ENCODE peak calls at places on chromosomes 12 and 14, in nine cellular contexts. One of them, this sample, is unnamed.
A peak's percentile ranks its signal among the peaks of the same experiment; 100 is the strongest.

GRCh38 chr12:123389560-123390351 is 5.8 kb downstream of the KMT5A start:
- DNase-seq in ovary: peak; percentile 39
- DNase-seq in CD4-positive, alpha-beta T cell: no peak
- DNase-seq in tibial nerve: no peak
- DNase-seq in GM23338: peak; percentile 74
- DNase-seq in spleen: peak; percentile 90
- DNase-seq in left lung: peak; percentile 76
- DNase-seq in RWPE1: peak; percentile 55
- DNase-seq in heart right ventricle: peak; percentile 56
- DNase-seq in this sample: no peak

GRCh38 chr14:89899917-89900680 is 54.4 kb downstream of the EFCAB11 start:
- DNase-seq in GM23338: peak; percentile 69
- DNase-seq in heart right ventricle: no peak
- DNase-seq in left lung: no peak
- DNase-seq in CD4-positive, alpha-beta T cell: no peak
- DNase-seq in ovary: no peak
- DNase-seq in RWPE1: peak; percentile 22
- DNase-seq in tibial nerve: no peak
- DNase-seq in spleen: no peak
- DNase-seq in this sample: peak; percentile 18

GRCh38 chr12:65664715-65665250 is 159.5 kb upstream of the HMGA2 start:
- DNase-seq in ovary: no peak
- DNase-seq in GM23338: no peak
- DNase-seq in left lung: no peak
- DNase-seq in RWPE1: no peak
- DNase-seq in tibial nerve: no peak
- DNase-seq in heart right ventricle: no peak
- DNase-seq in CD4-positive, alpha-beta T cell: no peak
- DNase-seq in spleen: no peak
- DNase-seq in this sample: no peak

GRCh38 chr12:13293086-13293485 is 96.6 kb downstream of the EMP1 start:
- DNase-seq in RWPE1: no peak
- DNase-seq in CD4-positive, alpha-beta T cell: no peak
- DNase-seq in GM23338: no peak
- DNase-seq in ovary: no peak
- DNase-seq in tibial nerve: no peak
- DNase-seq in spleen: no peak
- DNase-seq in heart right ventricle: no peak
- DNase-seq in left lung: no peak
- DNase-seq in this sample: no peak

GRCh38 chr12:71840226-71840847 is 778 bp downstream of the TBC1D15 start:
- DNase-seq in heart right ventricle: no peak
- DNase-seq in left lung: no peak
- DNase-seq in ovary: no peak
- DNase-seq in CD4-positive, alpha-beta T cell: no peak
- DNase-seq in GM23338: peak; percentile 16
- DNase-seq in tibial nerve: no peak
- DNase-seq in RWPE1: peak; percentile 72
- DNase-seq in spleen: no peak
- DNase-seq in this sample: peak; percentile 81

GRCh38 chr14:25061923-25062321 is 12.0 kb upstream of the STXBP6 start:
- DNase-seq in spleen: no peak
- DNase-seq in left lung: no peak
- DNase-seq in CD4-positive, alpha-beta T cell: no peak
- DNase-seq in ovary: no peak
- DNase-seq in heart right ventricle: no peak
- DNase-seq in GM23338: no peak
- DNase-seq in tibial nerve: no peak
- DNase-seq in RWPE1: no peak
- DNase-seq in this sample: no peak

GRCh38 chr12:120388711-120389431 is 19.9 kb upstream of the MSI1 start:
- DNase-seq in ovary: no peak
- DNase-seq in left lung: no peak
- DNase-seq in tibial nerve: no peak
- DNase-seq in heart right ventricle: no peak
- DNase-seq in CD4-positive, alpha-beta T cell: no peak
- DNase-seq in spleen: no peak
- DNase-seq in GM23338: peak; percentile 96
- DNase-seq in RWPE1: no peak
- DNase-seq in this sample: no peak

GRCh38 chr12:116539905-116540482 is 19.2 kb upstream of the MAP1LC3B2 start:
- DNase-seq in GM23338: peak; percentile 73
- DNase-seq in heart right ventricle: no peak
- DNase-seq in left lung: peak; percentile 56
- DNase-seq in RWPE1: no peak
- DNase-seq in CD4-positive, alpha-beta T cell: no peak
- DNase-seq in tibial nerve: no peak
- DNase-seq in spleen: no peak
- DNase-seq in ovary: peak; percentile 52
- DNase-seq in this sample: peak; percentile 57

GRCh38 chr12:58143498-58143897 is 202.1 kb downstream of the ATP23 start:
- DNase-seq in RWPE1: no peak
- DNase-seq in GM23338: no peak
- DNase-seq in heart right ventricle: no peak
- DNase-seq in tibial nerve: no peak
- DNase-seq in left lung: no peak
- DNase-seq in spleen: no peak
- DNase-seq in CD4-positive, alpha-beta T cell: no peak
- DNase-seq in ovary: no peak
- DNase-seq in this sample: no peak

GRCh38 chr14:48614003-48614402 is 938.6 kb upstream of the MDGA2 start:
- DNase-seq in heart right ventricle: no peak
- DNase-seq in tibial nerve: no peak
- DNase-seq in RWPE1: no peak
- DNase-seq in left lung: no peak
- DNase-seq in GM23338: no peak
- DNase-seq in CD4-positive, alpha-beta T cell: no peak
- DNase-seq in spleen: no peak
- DNase-seq in ovary: no peak
- DNase-seq in this sample: no peak

DNA sequence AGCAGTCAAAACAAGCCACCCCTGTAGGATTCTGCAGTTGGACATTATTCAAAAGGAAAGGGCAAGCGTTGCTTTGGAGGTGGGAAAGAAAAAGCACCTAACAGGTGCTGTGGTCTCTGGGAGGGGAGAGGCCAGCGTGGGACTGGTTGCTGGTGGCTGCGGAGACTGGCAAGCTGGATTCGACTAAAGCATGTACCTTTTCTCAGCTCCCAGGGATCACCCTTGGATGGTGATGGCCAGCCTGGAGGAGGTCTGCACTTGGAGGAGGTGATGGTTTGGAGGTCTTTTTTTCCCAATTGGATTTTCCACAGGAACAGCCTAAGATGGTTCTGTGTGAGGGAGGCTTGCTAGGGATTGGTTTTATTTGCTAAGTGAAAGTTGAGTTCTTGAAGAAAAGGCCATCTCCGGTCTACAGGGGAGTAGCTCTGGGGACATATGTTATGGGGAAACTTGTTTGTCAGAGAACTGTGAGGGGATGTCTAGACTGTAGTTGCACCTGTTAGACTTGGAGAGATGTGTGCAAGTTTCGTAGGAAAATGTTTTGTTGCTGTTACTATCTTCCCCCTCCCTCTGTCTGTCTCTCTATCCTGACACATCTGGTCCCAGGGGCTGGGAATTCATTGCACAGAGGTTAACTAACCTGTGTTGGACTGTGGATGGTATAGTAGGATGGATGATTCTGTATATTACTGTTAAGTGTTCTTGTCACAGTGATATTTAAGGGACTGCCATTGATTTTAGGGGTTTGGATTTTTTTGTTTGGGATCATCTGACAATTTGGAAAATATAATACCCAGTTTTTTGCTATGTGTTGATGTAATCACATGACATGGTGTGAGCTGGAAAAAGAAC is 2.2 kb downstream of the DYRK2 start:
- DNase-seq in heart right ventricle: no peak
- DNase-seq in ovary: peak; percentile 17
- DNase-seq in left lung: no peak
- DNase-seq in CD4-positive, alpha-beta T cell: no peak
- DNase-seq in RWPE1: no peak
- DNase-seq in tibial nerve: no peak
- DNase-seq in GM23338: no peak
- DNase-seq in spleen: no peak
- DNase-seq in this sample: peak; percentile 17
- TF ChIP-seq CTCF in heart right ventricle: no peak
- TF ChIP-seq CTCF in ovary: no peak
- TF ChIP-seq CTCF in left lung: no peak
- TF ChIP-seq CTCF in CD4-positive, alpha-beta T cell: no peak
- TF ChIP-seq CTCF in RWPE1: no peak
- TF ChIP-seq CTCF in tibial nerve: no peak
- TF ChIP-seq CTCF in GM23338: no peak
- TF ChIP-seq CTCF in spleen: no peak
- TF ChIP-seq CTCF in this sample: no peak

DNA sequence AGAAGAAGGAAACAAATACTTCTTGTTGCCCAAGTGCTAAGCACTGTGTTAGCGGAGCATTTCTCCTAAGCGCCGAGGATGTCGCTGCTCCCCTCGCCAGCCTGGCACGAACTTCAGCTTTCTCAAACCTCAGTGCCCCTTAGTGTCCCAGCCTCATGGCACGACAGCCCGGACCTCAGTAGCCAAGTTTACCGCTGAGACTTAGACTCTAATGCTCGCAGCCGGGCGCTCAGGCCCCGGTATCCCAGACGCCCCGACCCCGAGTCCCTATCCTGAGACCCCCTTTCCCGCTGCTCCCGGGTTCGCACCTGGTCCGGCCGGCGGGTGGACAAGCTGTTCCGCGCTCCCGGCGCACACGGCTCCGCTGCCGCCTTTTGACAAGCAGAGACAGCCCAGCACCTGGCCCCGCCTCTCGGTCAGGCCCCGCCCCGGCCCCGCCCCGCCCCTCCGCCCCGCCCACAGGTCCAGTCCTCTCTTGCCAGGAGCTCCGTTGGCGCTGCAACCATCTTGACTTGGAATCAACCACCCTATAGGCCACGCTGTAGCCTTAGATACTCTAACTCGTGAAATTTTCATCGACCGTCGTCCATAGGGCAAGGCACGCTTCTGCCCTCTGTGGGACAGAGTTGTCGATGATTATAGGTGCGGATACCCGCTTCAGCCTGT is at the start of gene VDR:
- DNase-seq in CD4-positive, alpha-beta T cell: peak; percentile 54
- DNase-seq in spleen: peak; percentile 94
- DNase-seq in ovary: peak; percentile 77
- DNase-seq in RWPE1: peak; percentile 93
- DNase-seq in left lung: peak; percentile 86
- DNase-seq in tibial nerve: peak; percentile 42
- DNase-seq in heart right ventricle: peak; percentile 72
- DNase-seq in GM23338: peak; percentile 90
- DNase-seq in this sample: peak; percentile 68
- H3K27ac ChIP-seq in CD4-positive, alpha-beta T cell: no peak within 1 kb of the TSS
- H3K27ac ChIP-seq in spleen: no peak within 1 kb of the TSS
- H3K27ac ChIP-seq in ovary: peak within 1 kb of the TSS; percentile 33
- H3K27ac ChIP-seq in RWPE1: peak within 1 kb of the TSS; percentile 92
- H3K27ac ChIP-seq in left lung: peak within 1 kb of the TSS; percentile 75
- H3K27ac ChIP-seq in tibial nerve: peak within 1 kb of the TSS; percentile 65
- H3K27ac ChIP-seq in heart right ventricle: no peak within 1 kb of the TSS
- H3K27ac ChIP-seq in GM23338: peak within 1 kb of the TSS; percentile 85
- H3K27ac ChIP-seq in this sample: no peak within 1 kb of the TSS

GRCh38 chr14:106039400-106039799 is 513.0 kb downstream of the TMEM121 start:
- DNase-seq in tibial nerve: no peak
- DNase-seq in RWPE1: peak; percentile 7
- DNase-seq in spleen: no peak
- DNase-seq in heart right ventricle: no peak
- DNase-seq in CD4-positive, alpha-beta T cell: peak; percentile 53
- DNase-seq in ovary: no peak
- DNase-seq in left lung: no peak
- DNase-seq in GM23338: peak; percentile 1
- DNase-seq in this sample: no peak

GRCh38 chr14:106044515-106044914 is 518.1 kb downstream of the TMEM121 start:
- DNase-seq in heart right ventricle: no peak
- DNase-seq in CD4-positive, alpha-beta T cell: no peak
- DNase-seq in RWPE1: no peak
- DNase-seq in GM23338: no peak
- DNase-seq in ovary: no peak
- DNase-seq in tibial nerve: no peak
- DNase-seq in spleen: no peak
- DNase-seq in left lung: no peak
- DNase-seq in this sample: no peak

GRCh38 chr14:106044949-106045596 is 518.7 kb downstream of the TMEM121 start:
- DNase-seq in left lung: peak; percentile 54
- DNase-seq in ovary: no peak
- DNase-seq in heart right ventricle: peak; percentile 31
- DNase-seq in GM23338: peak; percentile 8
- DNase-seq in CD4-positive, alpha-beta T cell: peak; percentile 71
- DNase-seq in spleen: peak; percentile 85
- DNase-seq in tibial nerve: no peak
- DNase-seq in RWPE1: no peak
- DNase-seq in this sample: no peak
- TF ChIP-seq CTCF in left lung: peak; percentile 50
- TF ChIP-seq CTCF in ovary: no peak
- TF ChIP-seq CTCF in heart right ventricle: peak; percentile 26
- TF ChIP-seq CTCF in GM23338: peak; percentile 37
- TF ChIP-seq CTCF in CD4-positive, alpha-beta T cell: peak; percentile 79
- TF ChIP-seq CTCF in spleen: peak; percentile 70
- TF ChIP-seq CTCF in tibial nerve: peak; percentile 11
- TF ChIP-seq CTCF in RWPE1: no peak
- TF ChIP-seq CTCF in this sample: peak; percentile 21

GRCh38 chr14:100648474-100649172 is 61.4 kb upstream of the BEGAIN start:
- DNase-seq in RWPE1: no peak
- DNase-seq in left lung: no peak
- DNase-seq in tibial nerve: no peak
- DNase-seq in spleen: no peak
- DNase-seq in heart right ventricle: no peak
- DNase-seq in ovary: no peak
- DNase-seq in CD4-positive, alpha-beta T cell: no peak
- DNase-seq in GM23338: no peak
- DNase-seq in this sample: no peak
- H3K27ac ChIP-seq in RWPE1: no peak overlapping the region
- H3K27ac ChIP-seq in left lung: no peak overlapping the region
- H3K27ac ChIP-seq in tibial nerve: no peak overlapping the region
- H3K27ac ChIP-seq in spleen: no peak overlapping the region
- H3K27ac ChIP-seq in heart right ventricle: no peak overlapping the region
- H3K27ac ChIP-seq in ovary: no peak overlapping the region
- H3K27ac ChIP-seq in CD4-positive, alpha-beta T cell: no peak overlapping the region
- H3K27ac ChIP-seq in GM23338: no peak overlapping the region
- H3K27ac ChIP-seq in this sample: no peak overlapping the region

GRCh38 chr12:25420116-25420515 is 133.0 kb downstream of the LMNTD1 start:
- DNase-seq in left lung: no peak
- DNase-seq in tibial nerve: no peak
- DNase-seq in ovary: no peak
- DNase-seq in GM23338: no peak
- DNase-seq in RWPE1: no peak
- DNase-seq in spleen: no peak
- DNase-seq in heart right ventricle: no peak
- DNase-seq in CD4-positive, alpha-beta T cell: no peak
- DNase-seq in this sample: no peak
- TF ChIP-seq CTCF in left lung: no peak
- TF ChIP-seq CTCF in tibial nerve: no peak
- TF ChIP-seq CTCF in ovary: no peak
- TF ChIP-seq CTCF in GM23338: no peak
- TF ChIP-seq CTCF in RWPE1: no peak
- TF ChIP-seq CTCF in spleen: no peak
- TF ChIP-seq CTCF in heart right ventricle: no peak
- TF ChIP-seq CTCF in CD4-positive, alpha-beta T cell: no peak
- TF ChIP-seq CTCF in this sample: no peak

GRCh38 chr12:121805800-121806555 is 2.2 kb downstream of the SETD1B start:
- DNase-seq in tibial nerve: no peak
- DNase-seq in RWPE1: no peak
- DNase-seq in spleen: peak; percentile 86
- DNase-seq in left lung: no peak
- DNase-seq in CD4-positive, alpha-beta T cell: no peak
- DNase-seq in heart right ventricle: no peak
- DNase-seq in GM23338: no peak
- DNase-seq in ovary: no peak
- DNase-seq in this sample: no peak
- H3K27ac ChIP-seq in tibial nerve: peak overlapping the region; percentile 99
- H3K27ac ChIP-seq in RWPE1: peak overlapping the region; percentile 99
- H3K27ac ChIP-seq in spleen: peak overlapping the region; percentile 70
- H3K27ac ChIP-seq in left lung: no peak overlapping the region
- H3K27ac ChIP-seq in CD4-positive, alpha-beta T cell: peak overlapping the region; percentile 54
- H3K27ac ChIP-seq in heart right ventricle: no peak overlapping the region
- H3K27ac ChIP-seq in GM23338: no peak overlapping the region
- H3K27ac ChIP-seq in ovary: no peak overlapping the region
- H3K27ac ChIP-seq in this sample: peak overlapping the region; percentile 32

GRCh38 chr12:109714141-109714912 is 702 bp downstream of the FAM222A start:
- DNase-seq in CD4-positive, alpha-beta T cell: peak; percentile 42
- DNase-seq in GM23338: peak; percentile 81
- DNase-seq in RWPE1: peak; percentile 35
- DNase-seq in left lung: peak; percentile 62
- DNase-seq in heart right ventricle: peak; percentile 72
- DNase-seq in tibial nerve: no peak
- DNase-seq in spleen: peak; percentile 93
- DNase-seq in ovary: peak; percentile 81
- DNase-seq in this sample: peak; percentile 10
- TF ChIP-seq CTCF in CD4-positive, alpha-beta T cell: no peak
- TF ChIP-seq CTCF in GM23338: peak; percentile 5
- TF ChIP-seq CTCF in RWPE1: peak; percentile 41
- TF ChIP-seq CTCF in left lung: no peak
- TF ChIP-seq CTCF in heart right ventricle: peak; percentile 35
- TF ChIP-seq CTCF in tibial nerve: peak; percentile 53
- TF ChIP-seq CTCF in spleen: no peak
- TF ChIP-seq CTCF in ovary: peak; percentile 26
- TF ChIP-seq CTCF in this sample: peak; percentile 38